ENCODE peak calls at places on chromosome 17, in four cellular contexts. H is A549, X is dorsolateral prefrontal cortex, V is hepatocyte. W is an unnamed sample.

GRCh38 chr17:12078791-12079190 is 58.1 kb downstream of the MAP2K4 start:
- DNase-seq in V (no peak), H (no peak), X (no peak), W (no peak)

GRCh38 chr17:73798111-73798748 is 154.0 kb upstream of the SDK2 start:
- DNase-seq in H (peak; percentile 100), V (peak; percentile 93), X (no peak), W (no peak)

GRCh38 chr17:50099003-50099402 is 3.9 kb downstream of the PDK2 start:
- DNase-seq in V (no peak), X (no peak), H (no peak), W (no peak)

GRCh38 chr17:7095642-7096041 is 15.6 kb upstream of the CLEC10A start:
- DNase-seq in X (no peak), H (no peak), V (no peak), W (no peak)

GRCh38 chr17:58330997-58331814 is 2.6 kb upstream of the TSPOAP1 start:
- DNase-seq in H (no peak), X (no peak), V (no peak), W (no peak)

GRCh38 chr17:64787921-64788271 is 125.8 kb upstream of the SMURF2 start:
- DNase-seq in H (no peak), V (no peak), X (no peak), W (no peak)

GRCh38 chr17:1979182-1979980 is 45.8 kb downstream of the RTN4RL1 start:
- DNase-seq in X (no peak), H (no peak), V (no peak), W (no peak)

GRCh38 chr17:60311186-60311585 is 80.7 kb downstream of the USP32 start:
- DNase-seq in V (no peak), H (no peak), X (no peak), W (no peak)

GRCh38 chr17:22171631-22172030 is 479.3 kb downstream of the KCNJ18 start:
- DNase-seq in H (no peak), V (no peak), X (no peak), W (no peak)

GRCh38 chr17:8935194-8935593 is 30.3 kb downstream of the PIK3R5 start:
- DNase-seq in V (no peak), X (no peak), H (peak; percentile 26), W (no peak)

GRCh38 chr17:65985571-65985970 is 206.4 kb downstream of the CEP112 start:
- DNase-seq in V (no peak), H (no peak), X (no peak), W (no peak)

GRCh38 chr17:65988451-65988850 is 203.5 kb downstream of the CEP112 start:
- DNase-seq in H (no peak), X (no peak), V (no peak), W (no peak)

GRCh38 chr17:65990593-65990992 is 201.3 kb downstream of the CEP112 start:
- DNase-seq in X (no peak), V (no peak), H (no peak), W (no peak)

GRCh38 chr17:65984299-65984698 is 207.6 kb downstream of the CEP112 start:
- DNase-seq in V (no peak), H (no peak), X (no peak), W (no peak)

GRCh38 chr17:65987988-65988387 is 203.9 kb downstream of the CEP112 start:
- DNase-seq in V (peak; percentile 35), H (peak; percentile 62), X (no peak), W (no peak)
- TF ChIP-seq CTCF in V (peak; percentile 57), H (peak; percentile 46), X (no peak), W (peak; percentile 66)

DNA sequence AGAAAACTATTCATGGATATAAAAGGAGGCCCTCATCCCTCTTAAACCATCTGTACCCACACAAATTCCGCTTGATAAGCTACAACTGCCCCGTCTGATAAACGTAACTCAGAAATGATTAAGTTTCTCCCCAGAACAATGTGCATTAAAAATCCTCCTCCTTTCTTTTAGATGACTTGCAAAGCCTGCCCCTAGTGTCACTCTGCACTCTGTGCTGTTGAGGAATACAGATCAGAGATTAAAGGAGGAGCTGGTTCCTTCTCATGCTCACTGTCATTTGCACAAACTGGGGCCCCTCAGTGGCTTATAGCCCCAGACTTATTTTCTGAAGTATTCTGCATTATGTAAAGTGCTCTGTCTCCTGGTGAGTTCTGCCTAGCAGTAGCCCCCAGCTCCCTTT is 33.3 kb downstream of the CDRT15 start:
- DNase-seq in V (no peak), H (no peak), X (no peak), W (no peak)
- TF ChIP-seq CTCF in V (peak; percentile 24), H (peak; percentile 6), X (no peak), W (peak; percentile 35)

GRCh38 chr17:72556944-72557826 is 436.4 kb downstream of the SOX9 start:
- DNase-seq in H (peak; percentile 83), X (peak; percentile 61), V (peak; percentile 87), W (peak; percentile 65)
- TF ChIP-seq CTCF in H (peak; percentile 97), X (peak; percentile 85), V (peak; percentile 81), W (peak; percentile 91)

GRCh38 chr17:19399750-19400450 is 11.1 kb upstream of the RNF112 start:
- DNase-seq in X (no peak), H (no peak), V (no peak), W (no peak)

GRCh38 chr17:19398301-19399181 is 11.6 kb upstream of the MFAP4 start:
- DNase-seq in X (no peak), H (peak; percentile 45), V (peak; percentile 55), W (no peak)

GRCh38 chr17:19401321-19402010 is 9.6 kb upstream of the RNF112 start:
- DNase-seq in V (no peak), X (no peak), H (no peak), W (no peak)

GRCh38 chr17:19392303-19392702 is 5.3 kb upstream of the MFAP4 start:
- DNase-seq in X (no peak), V (no peak), H (no peak), W (no peak)

GRCh38 chr17:19397556-19398041 is 10.6 kb upstream of the MFAP4 start:
- DNase-seq in X (no peak), H (no peak), V (no peak), W (no peak)
- TF ChIP-seq CTCF in X (no peak), H (no peak), V (no peak), W (peak; percentile 19)

DNA sequence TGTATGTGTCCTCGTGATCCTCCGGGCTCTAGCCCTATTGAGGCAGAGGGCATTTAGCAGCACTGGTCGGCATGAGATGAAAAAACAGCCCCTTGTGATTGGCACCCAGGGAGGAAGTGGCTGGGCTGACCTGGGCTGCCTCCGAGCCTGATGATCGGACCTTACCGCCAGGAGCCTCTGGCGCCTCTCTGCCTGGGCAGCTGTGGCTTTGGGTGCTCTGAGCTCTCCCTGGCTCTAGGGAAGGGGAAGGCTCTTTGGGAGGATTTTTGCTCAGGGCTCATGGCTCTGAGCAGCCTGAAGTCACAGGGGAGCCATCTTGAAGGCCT is 7.1 kb downstream of the CYGB start:
- DNase-seq in X (no peak), H (no peak), V (no peak), W (no peak)
- TF ChIP-seq CTCF in X (no peak), H (no peak), V (no peak), W (no peak)

DNA sequence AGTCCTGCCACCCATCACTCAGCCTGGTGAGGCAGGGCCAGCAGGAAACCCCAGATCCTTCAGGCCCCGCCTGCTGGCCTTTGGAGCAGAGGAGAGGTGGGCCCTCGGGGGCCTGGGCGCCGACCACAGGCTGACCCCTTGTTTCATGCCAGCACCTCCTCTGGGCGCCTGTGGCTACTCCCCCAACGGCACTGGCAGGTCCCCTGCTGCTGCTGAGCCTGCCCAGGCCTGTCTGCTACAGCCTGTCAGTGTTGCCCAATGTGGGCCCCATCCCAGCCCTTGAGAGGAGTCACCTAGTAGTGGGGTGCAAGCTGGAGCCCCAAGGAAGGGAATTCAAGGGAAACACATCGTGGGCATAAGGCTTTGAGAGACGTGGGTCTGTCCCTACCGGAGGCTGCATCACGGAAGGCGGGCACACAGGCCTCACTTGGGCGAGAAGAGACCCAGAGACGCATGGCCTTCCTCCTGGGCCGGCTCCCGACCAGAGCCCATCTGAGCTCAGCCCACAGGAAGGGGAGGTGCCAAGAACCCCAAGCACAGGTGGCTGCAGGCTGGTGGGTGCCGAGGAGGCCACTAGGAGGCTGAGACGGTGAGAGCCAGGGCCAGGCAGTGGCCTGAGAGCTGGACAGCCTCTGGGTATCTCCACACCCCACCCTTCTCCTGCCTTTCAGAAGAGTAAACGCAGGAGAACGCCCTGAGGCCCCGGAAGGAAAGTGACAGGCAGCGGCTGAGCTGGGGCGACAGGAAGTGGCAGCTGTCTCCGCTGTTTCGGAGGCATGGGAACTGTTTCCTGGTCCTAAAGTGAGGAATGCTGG is 8.1 kb upstream of the FASN start:
- DNase-seq in H (peak; percentile 82), X (no peak), V (peak; percentile 83), W (peak; percentile 45)
- TF ChIP-seq CTCF in H (no peak), X (no peak), V (peak; percentile 31), W (peak; percentile 62)

GRCh38 chr17:28574536-28574935 is 2.2 kb downstream of the ALDOC start:
- DNase-seq in H (peak; percentile 41), X (no peak), V (no peak), W (no peak)
- TF ChIP-seq CTCF in H (no peak), X (no peak), V (no peak), W (peak; percentile 22)

DNA sequence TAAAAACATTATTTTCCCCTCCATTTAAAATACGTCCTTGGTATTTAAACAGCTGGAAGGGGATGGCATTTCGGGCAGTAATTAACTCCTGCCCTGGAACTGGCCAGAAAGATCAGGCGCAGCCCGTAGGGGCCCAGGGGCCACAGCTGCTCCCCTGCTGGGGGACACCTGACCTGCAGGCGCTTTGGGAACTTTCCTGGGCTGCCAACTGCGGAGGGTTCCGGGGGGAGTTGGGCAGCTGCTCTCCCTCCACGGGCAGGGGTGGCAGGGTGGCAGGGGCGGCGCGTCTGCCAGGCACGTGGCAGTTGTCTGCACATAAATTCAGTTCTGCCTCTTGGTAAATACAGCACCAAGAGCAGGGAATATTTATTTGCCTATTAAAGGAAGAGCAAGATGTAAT is 30.1 kb upstream of the CHMP6 start:
- DNase-seq in V (no peak), H (no peak), X (no peak), W (no peak)
- TF ChIP-seq CTCF in V (no peak), H (no peak), X (no peak), W (no peak)

DNA sequence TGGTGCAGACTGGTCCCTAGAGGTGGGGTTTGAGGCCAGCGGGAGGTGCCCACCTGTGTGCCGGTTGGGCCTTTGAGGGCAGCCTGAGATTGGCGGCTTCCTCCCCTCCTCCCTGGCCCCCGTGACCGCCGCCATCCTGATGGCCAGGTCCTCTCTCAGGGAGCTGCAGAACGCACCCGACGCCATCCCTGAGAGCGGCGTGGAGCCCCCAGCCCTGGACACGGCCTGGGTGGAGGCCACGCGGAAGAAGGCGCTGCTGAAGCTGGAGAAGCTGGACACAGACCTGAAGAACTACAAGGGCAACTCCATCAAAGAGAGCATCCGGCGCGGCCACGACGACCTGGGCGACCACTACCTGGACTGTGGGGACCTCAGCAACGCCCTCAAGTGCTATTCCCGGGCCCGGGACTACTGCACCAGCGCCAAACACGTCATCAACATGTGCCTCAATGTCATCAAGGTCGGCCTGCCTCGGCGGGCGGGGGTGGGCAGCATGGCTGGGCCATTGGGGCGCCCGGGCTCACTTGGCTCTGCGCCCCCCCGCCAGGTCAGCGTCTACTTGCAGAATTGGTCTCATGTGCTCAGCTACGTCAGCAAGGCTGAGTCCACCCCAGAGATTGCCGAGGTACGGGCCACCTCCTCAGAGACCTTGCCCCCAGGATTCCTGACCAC is 2.8 kb downstream of the GPS1 start:
- DNase-seq in V (no peak), X (no peak), H (no peak), W (no peak)
- TF ChIP-seq CTCF in V (no peak), X (no peak), H (no peak), W (no peak)